ENCODE peak calls at places on chromosomes 12 and 14, in eight cellular contexts. R is BJ; H is CD8-positive, alpha-beta memory T cell; D is astrocyte of the spinal cord; M is choroid plexus epithelial cell; P is naive thymus-derived CD8-positive, alpha-beta T cell; A is iPS DF 19.7; G is stimulated activated CD4-positive, alpha-beta T cell treated with anti-CD3 and anti-CD28 coated beads, Interleukin-2, amount 100 ng/mL, for 24 hours. F is an unnamed sample.

GRCh38 chr12:46702581-46703344 is 123.0 kb downstream of the SLC38A4 start:
- DNase-seq in A (no peak), M (peak; percentile 15), G (no peak), H (no peak), R (no peak), D (no peak), P (no peak), F (no peak)

GRCh38 chr14:30972882-30973582 is 52.4 kb upstream of the AP4S1 start:
- DNase-seq in P (no peak), A (no peak), G (no peak), D (no peak), M (no peak), H (no peak), R (no peak), F (no peak)

GRCh38 chr14:35480119-35480769 is 53.7 kb upstream of the INSM2 start:
- DNase-seq in D (no peak), R (no peak), A (no peak), P (no peak), H (no peak), M (peak; percentile 21), G (no peak), F (no peak)

GRCh38 chr14:35678403-35679028 is 130.6 kb downstream of the RALGAPA1 start:
- DNase-seq in H (no peak), D (no peak), M (no peak), R (no peak), G (no peak), P (no peak), A (no peak), F (no peak)

GRCh38 chr14:104687601-104688504 is 1.6 kb upstream of the INF2 start:
- DNase-seq in H (no peak), D (peak; percentile 45), R (no peak), A (no peak), M (peak; percentile 54), P (no peak), G (no peak), F (no peak)

GRCh38 chr12:130555628-130556485 is 160.2 kb downstream of the RIMBP2 start:
- DNase-seq in A (no peak), G (no peak), D (no peak), M (no peak), P (no peak), H (no peak), R (no peak), F (no peak)

GRCh38 chr12:108337235-108338223 is 1.6 kb downstream of the CMKLR1 start:
- DNase-seq in H (no peak), G (peak; percentile 10), A (no peak), D (peak; percentile 12), R (no peak), P (no peak), M (peak; percentile 71), F (no peak)

GRCh38 chr14:98173291-98173690 is 1098.7 kb downstream of the BCL11B start:
- DNase-seq in R (no peak), A (no peak), G (peak; percentile 56), H (peak; percentile 75), M (no peak), D (no peak), P (peak; percentile 76), F (no peak)

GRCh38 chr12:57241556-57242310 is 9.3 kb downstream of the STAC3 start:
- DNase-seq in R (no peak), M (no peak), H (no peak), P (no peak), D (no peak), A (no peak), G (no peak), F (no peak)